ENCODE peak calls at places on chromosomes 2 and 18, in eight cellular contexts. One of them, this sample, is unnamed.

GRCh38 chr2:86500325-86500724 is 59.2 kb downstream of the KDM3A start:
- DNase-seq in lower lobe of right lung: no peak
- DNase-seq in fibroblast of mammary gland: no peak
- DNase-seq in MCF 10A: no peak
- DNase-seq in A549: peak; percentile 35
- DNase-seq in kidney: no peak
- DNase-seq in colonic mucosa: no peak
- DNase-seq in tibial artery: no peak
- DNase-seq in this sample: no peak

GRCh38 chr18:79924814-79925655 is 26.4 kb downstream of the SLC66A2 start:
- DNase-seq in kidney: peak; percentile 62
- DNase-seq in A549: no peak
- DNase-seq in MCF 10A: no peak
- DNase-seq in colonic mucosa: peak; percentile 14
- DNase-seq in lower lobe of right lung: peak; percentile 42
- DNase-seq in fibroblast of mammary gland: no peak
- DNase-seq in tibial artery: peak; percentile 42
- DNase-seq in this sample: no peak

GRCh38 chr18:5370332-5370731 is 74.8 kb upstream of the ZBTB14 start:
- DNase-seq in MCF 10A: no peak
- DNase-seq in tibial artery: no peak
- DNase-seq in colonic mucosa: no peak
- DNase-seq in kidney: no peak
- DNase-seq in lower lobe of right lung: no peak
- DNase-seq in fibroblast of mammary gland: peak; percentile 5
- DNase-seq in A549: no peak
- DNase-seq in this sample: no peak

GRCh38 chr18:74116628-74117554 is 30.7 kb downstream of the FBXO15 start:
- DNase-seq in tibial artery: no peak
- DNase-seq in A549: peak; percentile 21
- DNase-seq in lower lobe of right lung: no peak
- DNase-seq in colonic mucosa: no peak
- DNase-seq in fibroblast of mammary gland: peak; percentile 68
- DNase-seq in MCF 10A: peak; percentile 57
- DNase-seq in kidney: no peak
- DNase-seq in this sample: no peak

GRCh38 chr2:171325886-171326585 is 107.8 kb downstream of the METTL8 start:
- DNase-seq in tibial artery: no peak
- DNase-seq in MCF 10A: no peak
- DNase-seq in kidney: no peak
- DNase-seq in fibroblast of mammary gland: no peak
- DNase-seq in lower lobe of right lung: no peak
- DNase-seq in colonic mucosa: no peak
- DNase-seq in A549: no peak
- DNase-seq in this sample: no peak

GRCh38 chr18:45521777-45522176 is 93.5 kb upstream of the SLC14A2 start:
- DNase-seq in fibroblast of mammary gland: peak; percentile 85
- DNase-seq in kidney: no peak
- DNase-seq in lower lobe of right lung: no peak
- DNase-seq in colonic mucosa: no peak
- DNase-seq in A549: no peak
- DNase-seq in tibial artery: peak; percentile 89
- DNase-seq in MCF 10A: peak; percentile 56
- DNase-seq in this sample: peak; percentile 19

GRCh38 chr2:88187927-88188326 is 17.8 kb downstream of the THNSL2 start:
- DNase-seq in fibroblast of mammary gland: no peak
- DNase-seq in MCF 10A: peak; percentile 37
- DNase-seq in A549: peak; percentile 24
- DNase-seq in kidney: no peak
- DNase-seq in lower lobe of right lung: no peak
- DNase-seq in colonic mucosa: no peak
- DNase-seq in tibial artery: no peak
- DNase-seq in this sample: no peak

GRCh38 chr18:55685638-55686037 is 97.6 kb upstream of the TCF4 start:
- DNase-seq in lower lobe of right lung: no peak
- DNase-seq in MCF 10A: peak; percentile 50
- DNase-seq in kidney: no peak
- DNase-seq in fibroblast of mammary gland: no peak
- DNase-seq in A549: no peak
- DNase-seq in tibial artery: no peak
- DNase-seq in colonic mucosa: no peak
- DNase-seq in this sample: no peak

GRCh38 chr18:22233271-22233670 is 63.9 kb downstream of the GATA6 start:
- DNase-seq in fibroblast of mammary gland: no peak
- DNase-seq in tibial artery: no peak
- DNase-seq in lower lobe of right lung: no peak
- DNase-seq in MCF 10A: no peak
- DNase-seq in kidney: no peak
- DNase-seq in colonic mucosa: peak; percentile 74
- DNase-seq in A549: no peak
- DNase-seq in this sample: no peak

GRCh38 chr2:172550419-172550818 is 5.5 kb upstream of the PDK1 start:
- DNase-seq in MCF 10A: no peak
- DNase-seq in kidney: no peak
- DNase-seq in colonic mucosa: no peak
- DNase-seq in fibroblast of mammary gland: no peak
- DNase-seq in A549: no peak
- DNase-seq in lower lobe of right lung: no peak
- DNase-seq in tibial artery: no peak
- DNase-seq in this sample: no peak

GRCh38 chr18:63366270-63366990 is 576 bp downstream of the KDSR start:
- DNase-seq in fibroblast of mammary gland: peak; percentile 70
- DNase-seq in tibial artery: peak; percentile 79
- DNase-seq in colonic mucosa: peak; percentile 77
- DNase-seq in lower lobe of right lung: peak; percentile 70
- DNase-seq in MCF 10A: peak; percentile 80
- DNase-seq in kidney: peak; percentile 85
- DNase-seq in A549: peak; percentile 52
- DNase-seq in this sample: peak; percentile 78

GRCh38 chr2:177329035-177329434 is 63.5 kb upstream of the AGPS start:
- DNase-seq in A549: no peak
- DNase-seq in fibroblast of mammary gland: no peak
- DNase-seq in tibial artery: no peak
- DNase-seq in lower lobe of right lung: no peak
- DNase-seq in MCF 10A: no peak
- DNase-seq in colonic mucosa: no peak
- DNase-seq in kidney: no peak
- DNase-seq in this sample: no peak

GRCh38 chr2:235677276-235677788 is 183.5 kb downstream of the AGAP1 start:
- DNase-seq in MCF 10A: no peak
- DNase-seq in colonic mucosa: no peak
- DNase-seq in lower lobe of right lung: no peak
- DNase-seq in A549: no peak
- DNase-seq in kidney: no peak
- DNase-seq in tibial artery: peak; percentile 23
- DNase-seq in fibroblast of mammary gland: no peak
- DNase-seq in this sample: no peak

GRCh38 chr2:18378020-18378653 is 182.3 kb downstream of the RDH14 start:
- DNase-seq in A549: peak; percentile 55
- DNase-seq in MCF 10A: peak; percentile 66
- DNase-seq in kidney: no peak
- DNase-seq in fibroblast of mammary gland: peak; percentile 52
- DNase-seq in lower lobe of right lung: no peak
- DNase-seq in colonic mucosa: peak; percentile 24
- DNase-seq in tibial artery: no peak
- DNase-seq in this sample: peak; percentile 52

GRCh38 chr2:145812163-145812554 is 1292.2 kb upstream of the ZEB2 start:
- DNase-seq in lower lobe of right lung: no peak
- DNase-seq in colonic mucosa: no peak
- DNase-seq in tibial artery: no peak
- DNase-seq in kidney: no peak
- DNase-seq in MCF 10A: no peak
- DNase-seq in A549: no peak
- DNase-seq in fibroblast of mammary gland: no peak
- DNase-seq in this sample: no peak

GRCh38 chr2:53886406-53887280 is 26.9 kb upstream of the GPR75 start:
- DNase-seq in colonic mucosa: no peak
- DNase-seq in lower lobe of right lung: no peak
- DNase-seq in MCF 10A: no peak
- DNase-seq in A549: no peak
- DNase-seq in kidney: no peak
- DNase-seq in fibroblast of mammary gland: no peak
- DNase-seq in tibial artery: no peak
- DNase-seq in this sample: no peak

GRCh38 chr2:200765139-200765951 is 46.4 kb upstream of the BZW1 start:
- DNase-seq in lower lobe of right lung: no peak
- DNase-seq in tibial artery: no peak
- DNase-seq in A549: peak; percentile 90
- DNase-seq in colonic mucosa: peak; percentile 24
- DNase-seq in fibroblast of mammary gland: peak; percentile 97
- DNase-seq in kidney: no peak
- DNase-seq in MCF 10A: peak; percentile 96
- DNase-seq in this sample: no peak

GRCh38 chr2:28662044-28662443 is 89.6 kb upstream of the PPP1CB start:
- DNase-seq in kidney: no peak
- DNase-seq in colonic mucosa: peak; percentile 91
- DNase-seq in lower lobe of right lung: no peak
- DNase-seq in tibial artery: peak; percentile 74
- DNase-seq in MCF 10A: no peak
- DNase-seq in fibroblast of mammary gland: no peak
- DNase-seq in A549: peak; percentile 24
- DNase-seq in this sample: no peak

GRCh38 chr2:12106440-12107080 is 360.1 kb downstream of the LPIN1 start:
- DNase-seq in A549: peak; percentile 63
- DNase-seq in colonic mucosa: peak; percentile 29
- DNase-seq in MCF 10A: peak; percentile 97
- DNase-seq in fibroblast of mammary gland: peak; percentile 99
- DNase-seq in kidney: peak; percentile 78
- DNase-seq in tibial artery: peak; percentile 67
- DNase-seq in lower lobe of right lung: no peak
- DNase-seq in this sample: no peak

GRCh38 chr18:49006641-49007136 is 55.9 kb upstream of the SMAD7 start:
- DNase-seq in A549: no peak
- DNase-seq in fibroblast of mammary gland: no peak
- DNase-seq in colonic mucosa: no peak
- DNase-seq in lower lobe of right lung: no peak
- DNase-seq in kidney: peak; percentile 63
- DNase-seq in tibial artery: no peak
- DNase-seq in MCF 10A: peak; percentile 78
- DNase-seq in this sample: no peak

GRCh38 chr2:17518212-17519154 is at the start of gene RAD51AP2:
- DNase-seq in A549: peak; percentile 66
- DNase-seq in fibroblast of mammary gland: peak; percentile 74
- DNase-seq in tibial artery: peak; percentile 89
- DNase-seq in lower lobe of right lung: peak; percentile 78
- DNase-seq in colonic mucosa: peak; percentile 80
- DNase-seq in MCF 10A: peak; percentile 84
- DNase-seq in kidney: peak; percentile 87
- DNase-seq in this sample: peak; percentile 83

GRCh38 chr2:189638305-189639002 is 22.8 kb upstream of the ASNSD1 start:
- DNase-seq in MCF 10A: no peak
- DNase-seq in colonic mucosa: no peak
- DNase-seq in tibial artery: no peak
- DNase-seq in A549: no peak
- DNase-seq in lower lobe of right lung: no peak
- DNase-seq in fibroblast of mammary gland: no peak
- DNase-seq in kidney: no peak
- DNase-seq in this sample: no peak

GRCh38 chr2:60516383-60516811 is 37.1 kb downstream of the BCL11A start:
- DNase-seq in A549: peak; percentile 12
- DNase-seq in MCF 10A: peak; percentile 34
- DNase-seq in kidney: no peak
- DNase-seq in lower lobe of right lung: no peak
- DNase-seq in tibial artery: no peak
- DNase-seq in colonic mucosa: no peak
- DNase-seq in fibroblast of mammary gland: peak; percentile 57
- DNase-seq in this sample: no peak

GRCh38 chr2:120447122-120447785 is 101.3 kb downstream of the INHBB start:
- DNase-seq in A549: no peak
- DNase-seq in lower lobe of right lung: no peak
- DNase-seq in MCF 10A: no peak
- DNase-seq in kidney: no peak
- DNase-seq in fibroblast of mammary gland: no peak
- DNase-seq in colonic mucosa: no peak
- DNase-seq in tibial artery: peak; percentile 56
- DNase-seq in this sample: no peak

DNA sequence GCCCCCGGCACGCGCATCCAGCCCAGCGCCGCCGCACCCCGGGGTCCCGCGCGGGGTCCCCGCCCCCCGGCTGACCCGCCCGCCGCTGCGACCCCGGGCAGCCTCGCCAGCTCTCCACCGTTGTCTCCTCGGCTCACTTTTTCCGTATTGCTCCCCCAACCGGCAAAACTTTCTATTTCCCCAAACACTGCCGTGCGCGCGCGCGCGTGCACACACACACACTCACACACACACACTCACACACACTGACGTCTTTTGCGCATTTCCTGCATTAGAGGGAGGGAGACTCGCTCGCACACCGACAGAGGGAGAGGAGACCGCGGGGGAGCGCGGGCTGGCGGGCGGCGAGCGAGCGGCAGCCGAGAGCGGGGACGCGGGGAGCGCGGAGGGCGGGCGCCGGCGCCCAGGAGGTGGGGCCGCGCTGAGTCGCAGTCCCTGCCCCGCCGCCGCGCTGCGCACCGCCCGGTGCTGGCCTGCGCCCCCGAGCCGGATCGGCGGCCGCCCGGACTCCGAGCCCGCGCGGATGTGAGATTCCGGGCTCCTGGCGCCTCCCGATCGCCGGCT is 542 bp upstream of the PRKCE start:
- DNase-seq in MCF 10A: peak; percentile 95
- DNase-seq in tibial artery: peak; percentile 97
- DNase-seq in A549: peak; percentile 97
- DNase-seq in kidney: peak; percentile 97
- DNase-seq in colonic mucosa: peak; percentile 97
- DNase-seq in lower lobe of right lung: peak; percentile 94
- DNase-seq in fibroblast of mammary gland: peak; percentile 97
- DNase-seq in this sample: peak; percentile 97
- TF ChIP-seq CTCF in MCF 10A: peak; percentile 8
- TF ChIP-seq CTCF in tibial artery: peak; percentile 48
- TF ChIP-seq CTCF in A549: peak; percentile 58
- TF ChIP-seq CTCF in kidney: peak; percentile 45
- TF ChIP-seq CTCF in colonic mucosa: no peak
- TF ChIP-seq CTCF in lower lobe of right lung: peak; percentile 28
- TF ChIP-seq CTCF in fibroblast of mammary gland: peak; percentile 37
- TF ChIP-seq CTCF in this sample: peak; percentile 56

GRCh38 chr2:95314964-95315611 is 17.9 kb downstream of the KCNIP3 start:
- DNase-seq in A549: peak; percentile 52
- DNase-seq in lower lobe of right lung: no peak
- DNase-seq in fibroblast of mammary gland: peak; percentile 33
- DNase-seq in kidney: peak; percentile 75
- DNase-seq in MCF 10A: peak; percentile 80
- DNase-seq in colonic mucosa: peak; percentile 49
- DNase-seq in tibial artery: no peak
- DNase-seq in this sample: peak; percentile 39
- TF ChIP-seq CTCF in A549: peak; percentile 29
- TF ChIP-seq CTCF in lower lobe of right lung: peak; percentile 62
- TF ChIP-seq CTCF in fibroblast of mammary gland: peak; percentile 54
- TF ChIP-seq CTCF in kidney: peak; percentile 77
- TF ChIP-seq CTCF in MCF 10A: peak; percentile 83
- TF ChIP-seq CTCF in colonic mucosa: peak; percentile 47
- TF ChIP-seq CTCF in tibial artery: peak; percentile 26
- TF ChIP-seq CTCF in this sample: no peak

GRCh38 chr2:74762789-74763188 is 71.1 kb upstream of the HK2 start:
- DNase-seq in lower lobe of right lung: no peak
- DNase-seq in MCF 10A: no peak
- DNase-seq in kidney: no peak
- DNase-seq in tibial artery: no peak
- DNase-seq in A549: no peak
- DNase-seq in colonic mucosa: no peak
- DNase-seq in fibroblast of mammary gland: no peak
- DNase-seq in this sample: no peak
- TF ChIP-seq CTCF in lower lobe of right lung: peak; percentile 8
- TF ChIP-seq CTCF in MCF 10A: no peak
- TF ChIP-seq CTCF in kidney: no peak
- TF ChIP-seq CTCF in tibial artery: no peak
- TF ChIP-seq CTCF in A549: no peak
- TF ChIP-seq CTCF in colonic mucosa: no peak
- TF ChIP-seq CTCF in fibroblast of mammary gland: no peak
- TF ChIP-seq CTCF in this sample: no peak

GRCh38 chr2:161988589-161988988 is 85.4 kb downstream of the DPP4 start:
- DNase-seq in colonic mucosa: no peak
- DNase-seq in fibroblast of mammary gland: no peak
- DNase-seq in tibial artery: no peak
- DNase-seq in A549: no peak
- DNase-seq in MCF 10A: no peak
- DNase-seq in kidney: no peak
- DNase-seq in lower lobe of right lung: no peak
- DNase-seq in this sample: no peak
- TF ChIP-seq CTCF in colonic mucosa: no peak
- TF ChIP-seq CTCF in fibroblast of mammary gland: peak; percentile 30
- TF ChIP-seq CTCF in tibial artery: no peak
- TF ChIP-seq CTCF in A549: no peak
- TF ChIP-seq CTCF in MCF 10A: peak; percentile 17
- TF ChIP-seq CTCF in kidney: no peak
- TF ChIP-seq CTCF in lower lobe of right lung: no peak
- TF ChIP-seq CTCF in this sample: peak; percentile 3

This sample was measured in GM20000.